ENCODE peak calls at places on chromosomes 1 and 21, in seven cellular contexts. One of them, this sample, is unnamed.

GRCh38 chr1:119667176-119667575 is 19.1 kb upstream of the ZNF697 start:
- DNase-seq in stomach: no peak
- DNase-seq in bronchial epithelial cell: no peak
- DNase-seq in fibroblast of mammary gland: no peak
- DNase-seq in dorsolateral prefrontal cortex: no peak
- DNase-seq in choroid plexus epithelial cell: no peak
- DNase-seq in A549: no peak
- DNase-seq in this sample: no peak

GRCh38 chr1:65457868-65458267 is 37.4 kb downstream of the LEPR start:
- DNase-seq in stomach: no peak
- DNase-seq in bronchial epithelial cell: no peak
- DNase-seq in fibroblast of mammary gland: no peak
- DNase-seq in dorsolateral prefrontal cortex: no peak
- DNase-seq in choroid plexus epithelial cell: no peak
- DNase-seq in A549: no peak
- DNase-seq in this sample: no peak

GRCh38 chr1:191959856-191960255 is 198.4 kb upstream of the RGS18 start:
- DNase-seq in stomach: no peak
- DNase-seq in bronchial epithelial cell: no peak
- DNase-seq in fibroblast of mammary gland: no peak
- DNase-seq in dorsolateral prefrontal cortex: no peak
- DNase-seq in choroid plexus epithelial cell: no peak
- DNase-seq in A549: no peak
- DNase-seq in this sample: no peak

GRCh38 chr1:192225713-192226112 is 67.5 kb downstream of the RGS18 start:
- DNase-seq in stomach: no peak
- DNase-seq in bronchial epithelial cell: peak
- DNase-seq in fibroblast of mammary gland: peak
- DNase-seq in dorsolateral prefrontal cortex: no peak
- DNase-seq in choroid plexus epithelial cell: peak
- DNase-seq in A549: no peak
- DNase-seq in this sample: no peak

GRCh38 chr1:18815203-18815531 is 44.3 kb downstream of the TAS1R2 start:
- DNase-seq in stomach: no peak
- DNase-seq in bronchial epithelial cell: no peak
- DNase-seq in fibroblast of mammary gland: no peak
- DNase-seq in dorsolateral prefrontal cortex: no peak
- DNase-seq in choroid plexus epithelial cell: no peak
- DNase-seq in A549: no peak
- DNase-seq in this sample: no peak

GRCh38 chr1:224070521-224070920 is 43.4 kb upstream of the FBXO28 start:
- DNase-seq in stomach: no peak
- DNase-seq in bronchial epithelial cell: no peak
- DNase-seq in fibroblast of mammary gland: no peak
- DNase-seq in dorsolateral prefrontal cortex: no peak
- DNase-seq in choroid plexus epithelial cell: no peak
- DNase-seq in A549: no peak
- DNase-seq in this sample: no peak

GRCh38 chr1:173560300-173560699 is 42.6 kb downstream of the SLC9C2 start:
- DNase-seq in stomach: no peak
- DNase-seq in bronchial epithelial cell: no peak
- DNase-seq in fibroblast of mammary gland: no peak
- DNase-seq in dorsolateral prefrontal cortex: no peak
- DNase-seq in choroid plexus epithelial cell: no peak
- DNase-seq in A549: no peak
- DNase-seq in this sample: no peak

GRCh38 chr1:20380175-20380574 is 89.5 kb downstream of the VWA5B1 start:
- DNase-seq in stomach: no peak
- DNase-seq in bronchial epithelial cell: no peak
- DNase-seq in fibroblast of mammary gland: no peak
- DNase-seq in dorsolateral prefrontal cortex: no peak
- DNase-seq in choroid plexus epithelial cell: no peak
- DNase-seq in A549: no peak
- DNase-seq in this sample: no peak

GRCh38 chr1:206583461-206584264 is 28.6 kb downstream of the EIF2D start:
- DNase-seq in stomach: peak
- DNase-seq in bronchial epithelial cell: peak
- DNase-seq in fibroblast of mammary gland: peak
- DNase-seq in dorsolateral prefrontal cortex: peak
- DNase-seq in choroid plexus epithelial cell: peak
- DNase-seq in A549: peak
- DNase-seq in this sample: peak

GRCh38 chr1:20848162-20848561 is 61.1 kb upstream of the HP1BP3 start:
- DNase-seq in stomach: no peak
- DNase-seq in bronchial epithelial cell: peak
- DNase-seq in fibroblast of mammary gland: peak
- DNase-seq in dorsolateral prefrontal cortex: no peak
- DNase-seq in choroid plexus epithelial cell: peak
- DNase-seq in A549: peak
- DNase-seq in this sample: peak

GRCh38 chr1:231731262-231731661 is 104.7 kb downstream of the DISC1 start:
- DNase-seq in stomach: no peak
- DNase-seq in bronchial epithelial cell: no peak
- DNase-seq in fibroblast of mammary gland: no peak
- DNase-seq in dorsolateral prefrontal cortex: no peak
- DNase-seq in choroid plexus epithelial cell: no peak
- DNase-seq in A549: no peak
- DNase-seq in this sample: no peak

GRCh38 chr1:54795100-54795665 is 5.9 kb downstream of the TTC22 start:
- DNase-seq in stomach: no peak
- DNase-seq in bronchial epithelial cell: no peak
- DNase-seq in fibroblast of mammary gland: no peak
- DNase-seq in dorsolateral prefrontal cortex: no peak
- DNase-seq in choroid plexus epithelial cell: no peak
- DNase-seq in A549: no peak
- DNase-seq in this sample: no peak

GRCh38 chr1:106956721-106957120 is 99.8 kb upstream of the PRMT6 start:
- DNase-seq in stomach: no peak
- DNase-seq in bronchial epithelial cell: no peak
- DNase-seq in fibroblast of mammary gland: peak
- DNase-seq in dorsolateral prefrontal cortex: no peak
- DNase-seq in choroid plexus epithelial cell: no peak
- DNase-seq in A549: no peak
- DNase-seq in this sample: peak

GRCh38 chr1:83055391-83056170 is 943.4 kb downstream of the TTLL7 start:
- DNase-seq in stomach: no peak
- DNase-seq in bronchial epithelial cell: peak
- DNase-seq in fibroblast of mammary gland: no peak
- DNase-seq in dorsolateral prefrontal cortex: no peak
- DNase-seq in choroid plexus epithelial cell: no peak
- DNase-seq in A549: no peak
- DNase-seq in this sample: peak

GRCh38 chr1:173422456-173422976 is 54.6 kb upstream of the PRDX6 start:
- DNase-seq in stomach: no peak
- DNase-seq in bronchial epithelial cell: no peak
- DNase-seq in fibroblast of mammary gland: no peak
- DNase-seq in dorsolateral prefrontal cortex: no peak
- DNase-seq in choroid plexus epithelial cell: no peak
- DNase-seq in A549: no peak
- DNase-seq in this sample: no peak

GRCh38 chr1:163046071-163046470 is 23.1 kb upstream of the RGS4 start:
- DNase-seq in stomach: no peak
- DNase-seq in bronchial epithelial cell: peak
- DNase-seq in fibroblast of mammary gland: peak
- DNase-seq in dorsolateral prefrontal cortex: no peak
- DNase-seq in choroid plexus epithelial cell: peak
- DNase-seq in A549: no peak
- DNase-seq in this sample: no peak

DNA sequence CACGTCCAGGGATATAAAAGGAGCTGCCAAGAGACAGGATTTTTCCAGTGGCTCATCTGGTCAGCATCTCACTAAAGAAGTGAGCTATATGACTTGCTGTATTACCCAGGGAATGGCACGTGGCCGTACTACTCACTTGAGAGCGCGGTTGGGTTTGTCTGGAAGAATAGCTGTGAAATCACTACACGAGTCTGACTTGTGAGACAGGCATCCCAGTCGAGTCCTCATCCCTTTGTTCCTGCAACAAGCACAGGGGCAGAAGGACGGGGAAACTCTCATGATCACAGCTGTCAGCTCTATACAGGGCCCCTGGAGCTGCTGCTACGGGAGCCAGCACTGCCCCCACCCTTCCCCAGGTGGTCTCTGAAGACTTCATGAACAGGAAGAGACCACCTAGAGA is 17.7 kb downstream of the RGS8 start:
- DNase-seq in stomach: no peak
- DNase-seq in bronchial epithelial cell: no peak
- DNase-seq in fibroblast of mammary gland: no peak
- DNase-seq in dorsolateral prefrontal cortex: no peak
- DNase-seq in choroid plexus epithelial cell: no peak
- DNase-seq in A549: no peak
- DNase-seq in this sample: peak
- H3K4me3 ChIP-seq in stomach: no peak
- H3K4me3 ChIP-seq in bronchial epithelial cell: no peak
- H3K4me3 ChIP-seq in fibroblast of mammary gland: no peak
- H3K4me3 ChIP-seq in dorsolateral prefrontal cortex: no peak
- H3K4me3 ChIP-seq in choroid plexus epithelial cell: no peak
- H3K4me3 ChIP-seq in A549: no peak
- H3K4me3 ChIP-seq in this sample: no peak

GRCh38 chr21:16588433-16588860 is 858.7 kb downstream of the USP25 start:
- DNase-seq in stomach: peak
- DNase-seq in bronchial epithelial cell: peak
- DNase-seq in fibroblast of mammary gland: peak
- DNase-seq in dorsolateral prefrontal cortex: peak
- DNase-seq in choroid plexus epithelial cell: peak
- DNase-seq in A549: peak
- DNase-seq in this sample: peak
- H3K4me3 ChIP-seq in stomach: peak
- H3K4me3 ChIP-seq in bronchial epithelial cell: peak
- H3K4me3 ChIP-seq in fibroblast of mammary gland: peak
- H3K4me3 ChIP-seq in dorsolateral prefrontal cortex: peak
- H3K4me3 ChIP-seq in choroid plexus epithelial cell: peak
- H3K4me3 ChIP-seq in A549: peak
- H3K4me3 ChIP-seq in this sample: peak

GRCh38 chr1:36160388-36160948 is 4.5 kb downstream of the MAP7D1 start:
- DNase-seq in stomach: no peak
- DNase-seq in bronchial epithelial cell: no peak
- DNase-seq in fibroblast of mammary gland: no peak
- DNase-seq in dorsolateral prefrontal cortex: no peak
- DNase-seq in choroid plexus epithelial cell: no peak
- DNase-seq in A549: no peak
- DNase-seq in this sample: no peak

GRCh38 chr1:36163426-36163825 is 7.5 kb downstream of the MAP7D1 start:
- DNase-seq in stomach: no peak
- DNase-seq in bronchial epithelial cell: no peak
- DNase-seq in fibroblast of mammary gland: no peak
- DNase-seq in dorsolateral prefrontal cortex: no peak
- DNase-seq in choroid plexus epithelial cell: no peak
- DNase-seq in A549: no peak
- DNase-seq in this sample: no peak

GRCh38 chr1:36162680-36163079 is 6.7 kb downstream of the MAP7D1 start:
- DNase-seq in stomach: no peak
- DNase-seq in bronchial epithelial cell: no peak
- DNase-seq in fibroblast of mammary gland: no peak
- DNase-seq in dorsolateral prefrontal cortex: no peak
- DNase-seq in choroid plexus epithelial cell: no peak
- DNase-seq in A549: no peak
- DNase-seq in this sample: no peak

GRCh38 chr1:36160949-36161485 is 5.1 kb downstream of the MAP7D1 start:
- DNase-seq in stomach: peak
- DNase-seq in bronchial epithelial cell: peak
- DNase-seq in fibroblast of mammary gland: peak
- DNase-seq in dorsolateral prefrontal cortex: no peak
- DNase-seq in choroid plexus epithelial cell: peak
- DNase-seq in A549: peak
- DNase-seq in this sample: peak

DNA sequence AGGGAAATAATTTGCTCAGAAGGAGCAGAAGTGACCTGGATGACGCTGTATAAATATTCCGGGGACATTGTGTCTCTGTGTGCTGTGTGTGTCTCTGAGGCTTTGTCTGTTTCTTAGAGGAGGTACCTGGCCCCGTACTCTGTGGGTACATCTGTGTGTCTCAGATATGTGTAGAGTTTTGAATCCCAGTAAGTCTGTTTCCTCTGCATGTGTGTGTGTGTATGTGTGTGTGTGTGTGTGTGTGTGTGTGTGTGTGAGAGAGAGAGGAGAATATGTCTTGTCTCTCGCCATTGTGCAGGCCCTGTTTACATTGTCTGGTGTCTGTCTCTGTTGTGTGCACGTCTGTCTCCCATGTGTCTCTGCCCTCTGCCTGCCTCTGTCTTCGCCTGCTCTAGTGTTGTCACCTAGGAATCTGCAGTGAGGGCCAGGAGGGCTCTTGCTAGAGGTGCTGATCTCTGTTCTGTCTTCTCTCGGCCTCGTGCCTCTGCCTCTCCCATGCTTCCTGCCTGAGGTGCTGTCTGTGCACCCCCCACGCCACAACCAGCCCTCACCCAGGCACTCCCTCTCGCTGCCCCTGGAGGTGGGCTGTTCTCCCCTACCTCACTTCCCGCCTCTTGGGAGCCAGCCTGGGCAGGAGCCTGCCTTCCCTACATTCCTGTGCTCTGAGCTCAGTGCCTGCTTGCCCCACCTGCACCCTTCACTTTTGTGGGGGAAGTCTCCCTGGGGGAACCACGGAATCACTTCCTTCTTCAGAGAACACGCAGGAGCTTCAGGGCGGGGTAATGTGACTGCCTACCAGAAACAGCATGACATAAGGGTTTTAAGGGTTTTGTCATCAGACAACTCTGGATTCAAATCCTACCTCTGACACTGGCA is 5.9 kb downstream of the MAP7D1 start:
- DNase-seq in stomach: peak
- DNase-seq in bronchial epithelial cell: peak
- DNase-seq in fibroblast of mammary gland: peak
- DNase-seq in dorsolateral prefrontal cortex: no peak
- DNase-seq in choroid plexus epithelial cell: peak
- DNase-seq in A549: no peak
- DNase-seq in this sample: no peak
- H3K4me3 ChIP-seq in stomach: peak
- H3K4me3 ChIP-seq in bronchial epithelial cell: peak
- H3K4me3 ChIP-seq in fibroblast of mammary gland: peak
- H3K4me3 ChIP-seq in dorsolateral prefrontal cortex: peak
- H3K4me3 ChIP-seq in choroid plexus epithelial cell: no peak
- H3K4me3 ChIP-seq in A549: peak
- H3K4me3 ChIP-seq in this sample: peak

DNA sequence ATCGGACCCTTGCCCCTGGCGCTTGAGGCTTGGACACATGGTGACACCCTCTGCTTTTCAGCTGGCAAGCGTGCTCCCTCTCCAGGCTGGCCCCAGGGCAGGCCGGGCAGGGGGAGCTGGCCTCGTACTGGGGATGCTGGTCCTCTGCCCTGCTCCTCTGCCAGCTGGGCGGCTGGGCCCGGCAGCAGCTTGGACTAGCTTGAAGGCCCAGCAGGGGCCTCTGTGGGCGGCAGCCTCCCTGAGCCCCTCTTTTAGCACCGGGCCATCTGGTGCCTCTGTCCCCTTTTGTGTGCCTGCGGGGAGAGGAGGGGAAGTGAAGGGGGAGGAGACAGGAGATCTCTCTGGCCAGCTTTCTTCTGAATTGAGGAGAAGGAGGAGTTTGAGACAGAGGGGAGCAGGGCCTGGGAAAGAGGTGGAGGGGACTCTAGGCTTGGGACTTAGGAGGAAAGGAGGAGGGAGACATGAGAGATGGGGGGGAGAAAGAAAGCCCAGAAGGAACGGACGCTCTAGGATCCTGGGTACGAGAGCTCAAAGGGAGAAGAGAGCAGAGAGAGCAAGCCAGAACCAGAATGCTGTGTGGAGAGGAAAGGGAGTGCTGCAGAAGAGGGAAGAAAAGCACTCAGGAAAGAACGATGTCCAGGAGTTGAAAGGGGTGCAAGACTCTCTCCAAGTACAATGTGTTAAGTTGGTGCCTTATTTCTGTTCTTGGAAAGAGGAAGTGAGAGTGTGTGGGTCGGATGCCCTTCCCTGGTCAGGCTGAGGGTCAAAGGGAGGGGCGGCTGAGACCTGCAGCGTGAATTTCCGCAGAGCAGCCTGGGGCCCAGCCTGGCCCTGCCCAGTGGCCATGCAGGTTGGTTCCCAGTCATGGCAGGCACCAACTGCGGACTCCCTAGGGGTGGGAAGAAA is 40.3 kb downstream of the IER5 start:
- DNase-seq in stomach: no peak
- DNase-seq in bronchial epithelial cell: no peak
- DNase-seq in fibroblast of mammary gland: no peak
- DNase-seq in dorsolateral prefrontal cortex: no peak
- DNase-seq in choroid plexus epithelial cell: no peak
- DNase-seq in A549: no peak
- DNase-seq in this sample: peak
- H3K4me3 ChIP-seq in stomach: no peak
- H3K4me3 ChIP-seq in bronchial epithelial cell: no peak
- H3K4me3 ChIP-seq in fibroblast of mammary gland: no peak
- H3K4me3 ChIP-seq in dorsolateral prefrontal cortex: no peak
- H3K4me3 ChIP-seq in choroid plexus epithelial cell: no peak
- H3K4me3 ChIP-seq in A549: no peak
- H3K4me3 ChIP-seq in this sample: no peak